ENCODE peak calls at places on chromosomes 16 and 17, in six cellular contexts. D is HT1080, W is epithelial cell of proximal tubule, R is H54, N is osteocyte, C is LoVo. E is an unnamed sample.

GRCh38 chr17:83200231-83200699 is 120.9 kb downstream of the METRNL start:
- DNase-seq in D (no peak), W (no peak), R (no peak), N (no peak), C (no peak), E (no peak)

GRCh38 chr16:75095637-75096036 is 20.9 kb downstream of the LDHD start:
- DNase-seq in D (no peak), W (no peak), R (no peak), N (no peak), C (no peak), E (no peak)

GRCh38 chr17:48059125-48059668 is 11.0 kb downstream of the NFE2L1 start:
- DNase-seq in D (no peak), W (no peak), R (no peak), N (no peak), C (no peak), E (no peak)

GRCh38 chr16:3716831-3717234 is 491 bp downstream of the TRAP1 start:
- DNase-seq in D (no peak), W (no peak), R (no peak), N (no peak), C (peak), E (peak)

GRCh38 chr16:13471478-13471877 is 448.5 kb upstream of the ERCC4 start:
- DNase-seq in D (no peak), W (no peak), R (no peak), N (no peak), C (no peak), E (no peak)

GRCh38 chr16:8493885-8494487 is 96.3 kb downstream of the TMEM114 start:
- DNase-seq in D (no peak), W (no peak), R (no peak), N (no peak), C (no peak), E (no peak)

GRCh38 chr17:27635275-27635823 is 4.4 kb downstream of the LGALS9 start:
- DNase-seq in D (no peak), W (no peak), R (no peak), N (no peak), C (no peak), E (no peak)

GRCh38 chr17:38705523-38705802 is 390 bp downstream of the MLLT6 start:
- DNase-seq in D (no peak), W (no peak), R (no peak), N (no peak), C (no peak), E (no peak)

GRCh38 chr16:77394699-77395098 is 40.1 kb downstream of the ADAMTS18 start:
- DNase-seq in D (no peak), W (no peak), R (no peak), N (no peak), C (no peak), E (no peak)

GRCh38 chr17:79843917-79844815 is 4.9 kb upstream of the CBX4 start:
- DNase-seq in D (no peak), W (no peak), R (peak), N (no peak), C (no peak), E (no peak)

GRCh38 chr16:87363771-87364476 is 19.7 kb downstream of the FBXO31 start:
- DNase-seq in D (no peak), W (no peak), R (no peak), N (no peak), C (no peak), E (no peak)

GRCh38 chr17:35161281-35161761 is 13.7 kb downstream of the UNC45B start:
- DNase-seq in D (no peak), W (no peak), R (no peak), N (no peak), C (no peak), E (no peak)

GRCh38 chr16:12580809-12581208 is 222.9 kb downstream of the CPPED1 start:
- DNase-seq in D (no peak), W (no peak), R (no peak), N (no peak), C (no peak), E (no peak)

GRCh38 chr16:608019-608418 is 18.2 kb downstream of the RAB40C start:
- DNase-seq in D (no peak), W (no peak), R (no peak), N (no peak), C (no peak), E (no peak)

GRCh38 chr16:1729026-1729425 is 23.0 kb downstream of the MAPK8IP3 start:
- DNase-seq in D (no peak), W (no peak), R (no peak), N (no peak), C (no peak), E (no peak)

GRCh38 chr16:66270333-66270927 is 96.1 kb upstream of the CDH5 start:
- DNase-seq in D (peak), W (no peak), R (peak), N (peak), C (peak), E (peak)

GRCh38 chr16:12455287-12455798 is 348.3 kb downstream of the CPPED1 start:
- DNase-seq in D (peak), W (no peak), R (peak), N (no peak), C (peak), E (peak)

GRCh38 chr16:88385112-88385594 is 2.4 kb downstream of the ZNF469 start:
- DNase-seq in D (no peak), W (no peak), R (no peak), N (no peak), C (no peak), E (no peak)

GRCh38 chr16:86577314-86577971 is 906 bp upstream of the FOXL1 start:
- DNase-seq in D (no peak), W (no peak), R (no peak), N (no peak), C (no peak), E (no peak)

GRCh38 chr16:30786115-30786935 is 680 bp downstream of the ZNF629 start:
- DNase-seq in D (no peak), W (no peak), R (peak), N (no peak), C (peak), E (peak)

GRCh38 chr17:55601874-55602364 is 90.7 kb upstream of the SMIM36 start:
- DNase-seq in D (peak), W (no peak), R (peak), N (no peak), C (peak), E (peak)

GRCh38 chr16:671353-672131 is 3.6 kb downstream of the RHOT2 start:
- DNase-seq in D (no peak), W (no peak), R (no peak), N (no peak), C (no peak), E (no peak)

GRCh38 chr17:58516644-58517377 is 2.4 kb upstream of the MTMR4 start:
- DNase-seq in D (no peak), W (no peak), R (no peak), N (no peak), C (no peak), E (no peak)

GRCh38 chr17:43010667-43011308 is 4.2 kb downstream of the IFI35 start:
- DNase-seq in D (no peak), W (no peak), R (no peak), N (no peak), C (peak), E (no peak)

GRCh38 chr17:74417178-74418045 is 14.5 kb upstream of the GPRC5C start:
- DNase-seq in D (peak), W (peak), R (peak), N (no peak), C (peak), E (peak)

GRCh38 chr16:4117250-4117578 is 972 bp upstream of the ADCY9 start:
- DNase-seq in D (no peak), W (no peak), R (no peak), N (no peak), C (no peak), E (no peak)

GRCh38 chr16:15704545-15704987 is 54.5 kb downstream of the NDE1 start:
- DNase-seq in D (peak), W (no peak), R (peak), N (no peak), C (peak), E (peak)

GRCh38 chr17:57597531-57598453 is 147.3 kb downstream of the CCDC182 start:
- DNase-seq in D (peak), W (peak), R (peak), N (no peak), C (peak), E (peak)

GRCh38 chr16:23378921-23379320 is 74.1 kb downstream of the COG7 start:
- DNase-seq in D (no peak), W (no peak), R (no peak), N (no peak), C (no peak), E (no peak)

GRCh38 chr17:17122781-17123483 is 80.7 kb downstream of the MPRIP start:
- DNase-seq in D (no peak), W (no peak), R (no peak), N (no peak), C (no peak), E (no peak)